ENCODE peak calls at places on chromosomes 2 and 18, in seven cellular contexts. X is heart right ventricle, S is left lung, D is fibroblast of villous mesenchyme, V is adipocyte, Y is RCC 7860, W is amniotic stem cell. E is an unnamed sample.

GRCh38 chr18:67243799-67244587 is 272.5 kb downstream of the DSEL start:
- DNase-seq in X (no peak), S (no peak), D (no peak), V (peak), Y (no peak), W (no peak), E (no peak)

GRCh38 chr2:88329815-88330603 is 122.5 kb downstream of the FOXI3 start:
- DNase-seq in X (no peak), S (no peak), D (peak), V (peak), Y (peak), W (no peak), E (peak)

GRCh38 chr18:41647914-41648313 is 307.1 kb upstream of the PIK3C3 start:
- DNase-seq in X (no peak), S (no peak), D (no peak), V (no peak), Y (no peak), W (no peak), E (no peak)

GRCh38 chr18:57029761-57030160 is 117.1 kb upstream of the BOD1L2 start:
- DNase-seq in X (no peak), S (no peak), D (no peak), V (no peak), Y (no peak), W (no peak), E (no peak)

GRCh38 chr2:234454433-234454832 is 42.4 kb downstream of the ARL4C start:
- DNase-seq in X (no peak), S (no peak), D (no peak), V (no peak), Y (no peak), W (no peak), E (peak)

GRCh38 chr2:238847841-238848565 is at the start of gene TWIST2:
- DNase-seq in X (peak), S (peak), D (peak), V (peak), Y (no peak), W (peak), E (no peak)

GRCh38 chr2:26780203-26780760 is 5.6 kb upstream of the CENPA start:
- DNase-seq in X (no peak), S (no peak), D (no peak), V (no peak), Y (no peak), W (no peak), E (no peak)

GRCh38 chr2:118974103-118974911 is 32.3 kb downstream of the MARCO start:
- DNase-seq in X (no peak), S (no peak), D (peak), V (peak), Y (peak), W (no peak), E (no peak)

GRCh38 chr2:215368493-215368809 is 56.6 kb downstream of the ATIC start:
- DNase-seq in X (no peak), S (no peak), D (no peak), V (no peak), Y (no peak), W (no peak), E (no peak)

GRCh38 chr2:108533832-108534576 is at the start of gene LIMS1:
- DNase-seq in X (peak), S (peak), D (peak), V (peak), Y (peak), W (peak), E (peak)

GRCh38 chr2:36701391-36701795 is 4.9 kb downstream of the VIT start:
- DNase-seq in X (no peak), S (no peak), D (peak), V (peak), Y (no peak), W (no peak), E (no peak)

GRCh38 chr2:10415640-10416039 is 32.5 kb downstream of the ODC1 start:
- DNase-seq in X (no peak), S (no peak), D (no peak), V (no peak), Y (no peak), W (no peak), E (no peak)

GRCh38 chr2:100989666-100990065 is 12.4 kb upstream of the RPL31 start:
- DNase-seq in X (no peak), S (no peak), D (no peak), V (no peak), Y (no peak), W (no peak), E (no peak)

GRCh38 chr2:55157474-55157884 is 74.6 kb downstream of the CLHC1 start:
- DNase-seq in X (no peak), S (no peak), D (peak), V (peak), Y (no peak), W (no peak), E (peak)

GRCh38 chr2:85179541-85179940 is 46.3 kb downstream of the TCF7L1 start:
- DNase-seq in X (no peak), S (no peak), D (no peak), V (peak), Y (no peak), W (no peak), E (no peak)

GRCh38 chr18:22817844-22818243 is 115.3 kb upstream of the RBBP8 start:
- DNase-seq in X (no peak), S (no peak), D (no peak), V (no peak), Y (no peak), W (no peak), E (no peak)

GRCh38 chr2:187415449-187415848 is 32.6 kb downstream of the CALCRL start:
- DNase-seq in X (no peak), S (no peak), D (no peak), V (no peak), Y (no peak), W (no peak), E (no peak)

GRCh38 chr18:48645427-48646002 is 106.7 kb downstream of the CTIF start:
- DNase-seq in X (no peak), S (no peak), D (no peak), V (no peak), Y (no peak), W (no peak), E (no peak)

GRCh38 chr2:37973615-37974353 is 48.7 kb downstream of the RMDN2 start:
- DNase-seq in X (no peak), S (no peak), D (no peak), V (no peak), Y (no peak), W (no peak), E (no peak)

GRCh38 chr2:119123359-119123758 is 35.2 kb downstream of the C1QL2 start:
- DNase-seq in X (no peak), S (peak), D (no peak), V (no peak), Y (no peak), W (no peak), E (no peak)

GRCh38 chr2:96875498-96876035 is 5.7 kb upstream of the SEMA4C start:
- DNase-seq in X (no peak), S (no peak), D (no peak), V (no peak), Y (no peak), W (no peak), E (no peak)

GRCh38 chr18:78582131-78582789 is 397.4 kb upstream of the SALL3 start:
- DNase-seq in X (no peak), S (no peak), D (no peak), V (no peak), Y (no peak), W (no peak), E (no peak)

GRCh38 chr2:12796617-12797016 is 79.9 kb downstream of the TRIB2 start:
- DNase-seq in X (peak), S (no peak), D (no peak), V (no peak), Y (no peak), W (no peak), E (no peak)

GRCh38 chr2:160596431-160596830 is 102.8 kb upstream of the RBMS1 start:
- DNase-seq in X (no peak), S (no peak), D (no peak), V (no peak), Y (no peak), W (no peak), E (no peak)

GRCh38 chr2:66495788-66496640 is 61.1 kb downstream of the MEIS1 start:
- DNase-seq in X (peak), S (no peak), D (peak), V (peak), Y (peak), W (peak), E (no peak)

GRCh38 chr2:120389036-120389391 is 43.1 kb downstream of the INHBB start:
- DNase-seq in X (no peak), S (peak), D (no peak), V (no peak), Y (no peak), W (no peak), E (no peak)

GRCh38 chr2:30681022-30681421 is 126.2 kb downstream of the CAPN13 start:
- DNase-seq in X (no peak), S (no peak), D (no peak), V (no peak), Y (no peak), W (no peak), E (no peak)

GRCh38 chr2:1645761-1646476 is 98.4 kb downstream of the PXDN start:
- DNase-seq in X (no peak), S (peak), D (peak), V (no peak), Y (no peak), W (no peak), E (no peak)

GRCh38 chr2:200455958-200456421 is 53.9 kb downstream of the KCTD18 start:
- DNase-seq in X (no peak), S (no peak), D (peak), V (no peak), Y (peak), W (no peak), E (peak)

GRCh38 chr2:31813016-31813415 is 197.8 kb downstream of the MEMO1 start:
- DNase-seq in X (no peak), S (no peak), D (no peak), V (no peak), Y (no peak), W (no peak), E (no peak)

GRCh38 chr2:7745369-7745768 is 828.2 kb downstream of the RNF144A start:
- DNase-seq in X (no peak), S (no peak), D (no peak), V (peak), Y (no peak), W (no peak), E (no peak)

GRCh38 chr2:13193900-13194299 is 477.2 kb downstream of the TRIB2 start:
- DNase-seq in X (no peak), S (no peak), D (peak), V (peak), Y (no peak), W (peak), E (peak)

GRCh38 chr2:20012282-20013060 is at the start of gene MATN3:
- DNase-seq in X (no peak), S (peak), D (peak), V (peak), Y (no peak), W (no peak), E (no peak)

GRCh38 chr2:44560961-44561360 is 199.2 kb downstream of the CAMKMT start:
- DNase-seq in X (no peak), S (no peak), D (no peak), V (peak), Y (no peak), W (no peak), E (no peak)

GRCh38 chr18:11713756-11714155 is 24.7 kb downstream of the GNAL start:
- DNase-seq in X (no peak), S (no peak), D (no peak), V (no peak), Y (no peak), W (no peak), E (no peak)

E was measured in GM12865.